ENCODE peak calls at places on chromosomes 6 and 20, in seven cellular contexts. Y, F, L, D, I, A and X are unnamed samples.

GRCh38 chr6:38353310-38354032 is 286.3 kb downstream of the BTBD9 start:
- DNase-seq in F (no peak), Y (no peak), D (no peak), L (no peak), A (no peak), I (no peak), X (no peak)

GRCh38 chr20:64131406-64131805 is 24.0 kb upstream of the NPBWR2 start:
- DNase-seq in F (no peak), Y (no peak), L (no peak), D (no peak), I (no peak), A (peak), X (peak)

GRCh38 chr6:8589941-8590676 is 154.8 kb upstream of the SLC35B3 start:
- DNase-seq in F (no peak), Y (peak), A (no peak), I (peak), L (peak), D (no peak), X (peak)

GRCh38 chr6:45791181-45791580 is 224.5 kb downstream of the CLIC5 start:
- DNase-seq in L (no peak), A (no peak), I (no peak), Y (no peak), D (peak), F (no peak), X (peak)

GRCh38 chr6:122530440-122531046 is 58.9 kb upstream of the SERINC1 start:
- DNase-seq in A (no peak), I (peak), L (peak), Y (peak), F (peak), D (peak), X (peak)

GRCh38 chr6:12577124-12577845 is 139.3 kb upstream of the PHACTR1 start:
- DNase-seq in I (no peak), F (no peak), Y (peak), D (peak), L (no peak), A (no peak), X (no peak)

GRCh38 chr6:168133186-168133585 is 54.2 kb upstream of the FRMD1 start:
- DNase-seq in F (no peak), I (peak), D (peak), Y (peak), L (no peak), A (no peak), X (peak)

GRCh38 chr6:143959865-143960264 is 48.2 kb downstream of the PLAGL1 start:
- DNase-seq in D (no peak), L (no peak), Y (no peak), A (no peak), I (no peak), F (no peak), X (no peak)

DNA sequence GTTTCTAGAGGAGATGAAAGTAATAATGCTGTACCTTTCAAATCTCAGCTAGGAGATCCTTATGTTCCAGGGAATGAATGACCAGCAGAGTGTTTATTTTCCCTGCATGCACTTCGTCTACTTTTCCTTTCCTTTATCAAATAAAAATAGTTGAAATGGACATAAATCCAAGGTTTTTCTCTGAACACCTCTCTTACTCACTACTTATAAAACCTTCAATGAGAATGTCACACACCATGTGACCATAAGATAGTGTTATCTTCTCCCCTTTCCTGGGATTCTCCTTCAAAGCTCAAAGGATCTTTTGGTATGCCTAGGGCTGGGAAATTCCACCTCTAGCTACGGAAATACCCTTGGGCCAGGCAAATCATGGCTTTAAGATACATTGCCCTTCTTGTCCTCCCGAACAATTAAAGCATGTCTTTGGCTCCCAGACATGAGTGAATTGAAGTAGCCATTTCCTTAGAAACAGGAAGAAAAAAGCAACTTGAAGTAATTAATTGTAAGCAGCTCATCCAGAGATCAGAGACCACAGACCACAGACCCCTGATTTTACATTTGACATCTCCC is 3.9 kb downstream of the PLCB4 start:
- DNase-seq in A (no peak), Y (peak), L (no peak), D (no peak), F (no peak), I (no peak), X (no peak)
- H3K27ac ChIP-seq in A (no peak), Y (peak), L (no peak), D (no peak), F (no peak), I (no peak), X (no peak)

GRCh38 chr6:140817176-140817575 is 1315.5 kb upstream of the GJE1 start:
- DNase-seq in L (no peak), D (peak), F (no peak), A (no peak), Y (no peak), I (no peak), X (no peak)

GRCh38 chr6:140809694-140810101 is 1323.0 kb upstream of the GJE1 start:
- DNase-seq in F (peak), A (no peak), D (peak), I (no peak), L (no peak), Y (no peak), X (no peak)

GRCh38 chr6:140816696-140817095 is 1316.0 kb upstream of the GJE1 start:
- DNase-seq in L (no peak), I (no peak), A (no peak), F (no peak), D (no peak), Y (no peak), X (no peak)

GRCh38 chr6:140811642-140812041 is 1321.1 kb upstream of the GJE1 start:
- DNase-seq in I (no peak), A (no peak), F (peak), L (no peak), D (no peak), Y (no peak), X (no peak)

DNA sequence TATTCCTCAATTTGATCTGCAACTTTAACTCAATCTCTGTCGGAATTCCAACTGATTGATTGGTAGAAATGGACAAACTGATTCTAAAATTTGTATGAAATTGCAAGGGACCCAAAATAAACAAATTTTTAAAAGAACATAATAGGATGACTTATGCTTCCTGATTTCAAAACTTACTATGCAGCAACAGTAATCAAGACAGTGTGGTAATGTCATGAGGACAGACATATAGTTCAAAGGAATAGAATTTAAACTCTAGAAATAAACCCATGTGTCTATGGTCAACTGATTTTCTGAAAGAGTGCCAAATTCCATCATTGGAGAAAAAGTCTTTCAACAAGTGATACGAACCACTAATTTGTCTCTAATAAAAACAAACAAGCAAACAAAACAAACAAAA is 1320.1 kb upstream of the GJE1 start:
- DNase-seq in I (no peak), F (no peak), Y (no peak), D (no peak), L (no peak), A (no peak), X (peak)
- H3K27ac ChIP-seq in I (no peak), F (no peak), Y (no peak), D (no peak), L (no peak), A (no peak), X (no peak)

GRCh38 chr6:423799-424345 is 32.3 kb downstream of the IRF4 start:
- DNase-seq in Y (no peak), A (no peak), D (no peak), I (no peak), L (no peak), F (no peak), X (no peak)
- H3K27ac ChIP-seq in Y (peak), A (no peak), D (no peak), I (no peak), L (no peak), F (no peak), X (no peak)

GRCh38 chr6:145738265-145738664 is 2.9 kb upstream of the EPM2A start:
- DNase-seq in L (no peak), D (no peak), I (no peak), Y (no peak), F (no peak), A (no peak), X (no peak)

GRCh38 chr6:145734486-145735355 is 599 bp downstream of the EPM2A start:
- DNase-seq in A (peak), F (peak), Y (peak), L (peak), I (peak), D (peak), X (peak)

GRCh38 chr6:145733770-145734169 is 1.6 kb downstream of the EPM2A start:
- DNase-seq in Y (no peak), D (no peak), L (no peak), I (no peak), A (no peak), F (no peak), X (peak)

GRCh38 chr6:145735356-145736165 is at the start of gene EPM2A:
- DNase-seq in A (peak), F (peak), I (peak), L (peak), D (peak), Y (peak), X (peak)

GRCh38 chr6:145736854-145737181 is 1.5 kb upstream of the EPM2A start:
- DNase-seq in A (no peak), L (no peak), I (no peak), F (no peak), D (no peak), Y (peak), X (peak)
- H3K27ac ChIP-seq in A (peak), L (no peak), I (no peak), F (no peak), D (no peak), Y (peak), X (peak)